ENCODE peak calls at places on chromosomes 6 and 20, in eight cellular contexts. Z, K, T, U, I, S, E and N are unnamed samples.

GRCh38 chr6:170456334-170456733 is 96.8 kb downstream of the PSMB1 start:
- DNase-seq in K (no peak), T (no peak), S (no peak), I (no peak), E (no peak), U (no peak), Z (no peak), N (no peak)

GRCh38 chr6:16523550-16524379 is 237.5 kb downstream of the ATXN1 start:
- DNase-seq in T (no peak), U (no peak), E (peak; percentile 69), K (no peak), I (peak; percentile 93), Z (peak; percentile 91), S (no peak), N (peak; percentile 44)

GRCh38 chr6:130033999-130034814 is 15.8 kb downstream of the L3MBTL3 start:
- DNase-seq in U (no peak), S (no peak), E (peak; percentile 10), T (no peak), I (peak; percentile 90), K (no peak), Z (peak; percentile 68), N (peak; percentile 79)

GRCh38 chr20:34871966-34872603 is 571 bp downstream of the GGT7 start:
- DNase-seq in T (no peak), Z (no peak), S (no peak), K (no peak), U (no peak), I (no peak), E (no peak), N (no peak)

GRCh38 chr6:11368760-11369159 is 136.3 kb upstream of the NEDD9 start:
- DNase-seq in Z (no peak), K (peak; percentile 31), I (no peak), S (no peak), U (no peak), E (no peak), T (no peak), N (peak; percentile 15)

GRCh38 chr6:5990776-5991175 is 15.9 kb downstream of the NRN1 start:
- DNase-seq in S (no peak), K (no peak), T (no peak), U (no peak), I (no peak), E (no peak), Z (no peak), N (no peak)

GRCh38 chr20:11229772-11230171 is 556.0 kb upstream of the JAG1 start:
- DNase-seq in Z (peak; percentile 89), U (no peak), S (no peak), T (no peak), I (peak; percentile 99), K (no peak), E (peak; percentile 74), N (peak; percentile 84)

GRCh38 chr20:53937929-53938367 is 132.4 kb downstream of the BCAS1 start:
- DNase-seq in T (no peak), K (no peak), Z (no peak), S (no peak), I (no peak), U (no peak), E (no peak), N (no peak)

GRCh38 chr20:45051497-45052060 is 49.3 kb downstream of the KCNS1 start:
- DNase-seq in I (no peak), T (no peak), U (no peak), S (no peak), K (no peak), E (no peak), Z (no peak), N (no peak)

GRCh38 chr6:110055387-110055735 is 77.2 kb downstream of the GPR6 start:
- DNase-seq in Z (no peak), I (no peak), T (peak; percentile 20), K (no peak), U (no peak), S (no peak), E (no peak), N (no peak)